ENCODE peak calls at places on chromosome X, in four cellular contexts. One of them, this sample, is unnamed. For H3K27me3, the result is how much of the 10 kb centered on the place peaks cover.

GRCh38 chrX:21412029-21412428 is 37.8 kb downstream of the CNKSR2 start:
- DNase-seq in BJ: no peak
- DNase-seq in neuronal stem cell: no peak
- DNase-seq in IMR-90: no peak
- DNase-seq in this sample: no peak

GRCh38 chrX:13078739-13079444 is 34.5 kb upstream of the FAM9C start:
- DNase-seq in BJ: peak
- DNase-seq in neuronal stem cell: no peak
- DNase-seq in IMR-90: peak
- DNase-seq in this sample: no peak

GRCh38 chrX:55714111-55714510 is 3.4 kb upstream of the RRAGB start:
- DNase-seq in BJ: no peak
- DNase-seq in neuronal stem cell: no peak
- DNase-seq in IMR-90: no peak
- DNase-seq in this sample: no peak

GRCh38 chrX:54182194-54182863 is 725 bp downstream of the FAM120C start:
- DNase-seq in BJ: no peak
- DNase-seq in neuronal stem cell: peak
- DNase-seq in IMR-90: no peak
- DNase-seq in this sample: peak

GRCh38 chrX:8738588-8739189 is 6.8 kb upstream of the ANOS1 start:
- DNase-seq in BJ: no peak
- DNase-seq in neuronal stem cell: no peak
- DNase-seq in IMR-90: peak
- DNase-seq in this sample: no peak

GRCh38 chrX:44829836-44830235 is 14.0 kb upstream of the DUSP21 start:
- DNase-seq in BJ: no peak
- DNase-seq in neuronal stem cell: no peak
- DNase-seq in IMR-90: no peak
- DNase-seq in this sample: no peak

GRCh38 chrX:66676413-66676812 is 37.5 kb upstream of the EDA2R start:
- DNase-seq in BJ: no peak
- DNase-seq in neuronal stem cell: no peak
- DNase-seq in IMR-90: peak
- DNase-seq in this sample: no peak

GRCh38 chrX:69314436-69315348 is 149.4 kb upstream of the PJA1 start:
- DNase-seq in BJ: no peak
- DNase-seq in neuronal stem cell: no peak
- DNase-seq in IMR-90: no peak
- DNase-seq in this sample: no peak

GRCh38 chrX:13893826-13894225 is 76.9 kb upstream of the GPM6B start:
- DNase-seq in BJ: no peak
- DNase-seq in neuronal stem cell: no peak
- DNase-seq in IMR-90: no peak
- DNase-seq in this sample: no peak

GRCh38 chrX:76148011-76148665 is 24.7 kb upstream of the PBDC1 start:
- DNase-seq in BJ: no peak
- DNase-seq in neuronal stem cell: no peak
- DNase-seq in IMR-90: peak
- DNase-seq in this sample: no peak

GRCh38 chrX:115719171-115719570 is 158.2 kb downstream of the PLS3 start:
- DNase-seq in BJ: no peak
- DNase-seq in neuronal stem cell: no peak
- DNase-seq in IMR-90: no peak
- DNase-seq in this sample: no peak

DNA sequence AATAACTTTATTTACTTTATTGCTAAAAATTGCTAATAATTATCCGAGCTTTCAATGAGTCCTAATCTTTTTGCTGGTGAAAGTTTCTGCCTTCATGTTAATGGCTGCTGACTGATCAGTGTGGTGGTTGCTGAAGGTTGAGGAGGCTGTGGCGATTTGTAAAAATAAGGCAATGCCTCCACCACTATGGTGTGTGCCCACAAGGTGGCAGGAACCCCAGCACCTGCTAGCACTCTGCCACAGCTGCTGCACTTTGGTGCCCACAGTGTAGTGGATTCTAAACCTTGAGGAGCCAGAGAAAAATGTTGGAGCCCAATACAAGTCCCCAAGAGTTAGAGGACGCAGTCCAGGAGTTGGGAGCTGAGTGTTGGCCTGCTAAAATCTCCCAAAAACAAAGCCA is 1237.1 kb downstream of the PCDH19 start:
- DNase-seq in BJ: no peak
- DNase-seq in neuronal stem cell: no peak
- DNase-seq in IMR-90: no peak
- DNase-seq in this sample: no peak
- H3K4me3 ChIP-seq in BJ: no peak
- H3K4me3 ChIP-seq in neuronal stem cell: no peak
- H3K4me3 ChIP-seq in IMR-90: no peak
- H3K4me3 ChIP-seq in this sample: no peak

DNA sequence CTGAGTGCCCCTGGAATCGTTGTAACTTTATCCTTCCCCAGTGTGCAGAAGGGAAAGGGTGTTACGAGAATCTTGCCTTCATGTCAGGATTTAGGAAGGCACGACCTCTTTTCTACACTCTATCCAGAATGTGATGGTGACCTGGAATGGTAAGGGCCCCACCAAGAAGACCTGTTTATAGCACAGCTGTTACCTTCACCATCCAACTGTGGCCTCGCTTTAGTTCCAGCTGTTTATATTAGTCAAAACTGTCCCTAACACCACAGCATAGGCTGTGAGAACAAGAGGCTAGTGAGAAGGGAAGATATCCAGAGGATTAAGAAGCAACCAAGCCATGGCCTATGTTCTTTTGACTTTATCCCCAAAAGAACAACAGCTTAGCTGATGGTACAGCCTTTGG is 28.0 kb downstream of the ARX start:
- DNase-seq in BJ: no peak
- DNase-seq in neuronal stem cell: no peak
- DNase-seq in IMR-90: no peak
- DNase-seq in this sample: no peak
- H3K27me3 ChIP-seq in BJ: under half
- H3K27me3 ChIP-seq in neuronal stem cell: under half
- H3K27me3 ChIP-seq in IMR-90: under half
- H3K27me3 ChIP-seq in this sample: under half

GRCh38 chrX:627510-627964 is 3.1 kb upstream of the SHOX start:
- DNase-seq in BJ: no peak
- DNase-seq in neuronal stem cell: no peak
- DNase-seq in IMR-90: no peak
- DNase-seq in this sample: no peak

GRCh38 chrX:629230-630006 is 1.2 kb upstream of the SHOX start:
- DNase-seq in BJ: no peak
- DNase-seq in neuronal stem cell: no peak
- DNase-seq in IMR-90: no peak
- DNase-seq in this sample: no peak

GRCh38 chrX:627995-628394 is 2.6 kb upstream of the SHOX start:
- DNase-seq in BJ: no peak
- DNase-seq in neuronal stem cell: no peak
- DNase-seq in IMR-90: no peak
- DNase-seq in this sample: no peak

GRCh38 chrX:625137-625691 is 5.4 kb upstream of the SHOX start:
- DNase-seq in BJ: peak
- DNase-seq in neuronal stem cell: no peak
- DNase-seq in IMR-90: no peak
- DNase-seq in this sample: no peak

GRCh38 chrX:626745-627509 is 3.7 kb upstream of the SHOX start:
- DNase-seq in BJ: no peak
- DNase-seq in neuronal stem cell: no peak
- DNase-seq in IMR-90: no peak
- DNase-seq in this sample: no peak
- H3K4me3 ChIP-seq in BJ: peak
- H3K4me3 ChIP-seq in neuronal stem cell: no peak
- H3K4me3 ChIP-seq in IMR-90: no peak
- H3K4me3 ChIP-seq in this sample: no peak

GRCh38 chrX:130014356-130014755 is 31.9 kb downstream of the BCORL1 start:
- DNase-seq in BJ: no peak
- DNase-seq in neuronal stem cell: no peak
- DNase-seq in IMR-90: no peak
- DNase-seq in this sample: no peak

GRCh38 chrX:130020661-130021324 is 38.4 kb downstream of the BCORL1 start:
- DNase-seq in BJ: no peak
- DNase-seq in neuronal stem cell: no peak
- DNase-seq in IMR-90: no peak
- DNase-seq in this sample: no peak

GRCh38 chrX:130014770-130015169 is 32.3 kb downstream of the BCORL1 start:
- DNase-seq in BJ: no peak
- DNase-seq in neuronal stem cell: no peak
- DNase-seq in IMR-90: no peak
- DNase-seq in this sample: no peak

GRCh38 chrX:130015181-130015580 is 32.7 kb downstream of the BCORL1 start:
- DNase-seq in BJ: no peak
- DNase-seq in neuronal stem cell: no peak
- DNase-seq in IMR-90: no peak
- DNase-seq in this sample: no peak

GRCh38 chrX:130018143-130018542 is 35.7 kb downstream of the BCORL1 start:
- DNase-seq in BJ: no peak
- DNase-seq in neuronal stem cell: no peak
- DNase-seq in IMR-90: no peak
- DNase-seq in this sample: no peak
- H3K27me3 ChIP-seq in BJ: under half
- H3K27me3 ChIP-seq in neuronal stem cell: under half
- H3K27me3 ChIP-seq in IMR-90: under half
- H3K27me3 ChIP-seq in this sample: under half

GRCh38 chrX:9765072-9765736 is 443 bp downstream of the GPR143 start:
- DNase-seq in BJ: no peak
- DNase-seq in neuronal stem cell: no peak
- DNase-seq in IMR-90: no peak
- DNase-seq in this sample: no peak
- H3K4me3 ChIP-seq in BJ: no peak
- H3K4me3 ChIP-seq in neuronal stem cell: peak
- H3K4me3 ChIP-seq in IMR-90: no peak
- H3K4me3 ChIP-seq in this sample: no peak

GRCh38 chrX:16651422-16651821 is 1.5 kb downstream of the S100G start:
- DNase-seq in BJ: no peak
- DNase-seq in neuronal stem cell: no peak
- DNase-seq in IMR-90: no peak
- DNase-seq in this sample: no peak
- H3K27me3 ChIP-seq in BJ: under half
- H3K27me3 ChIP-seq in neuronal stem cell: under half
- H3K27me3 ChIP-seq in IMR-90: under half
- H3K27me3 ChIP-seq in this sample: under half

GRCh38 chrX:134716620-134717012 is 58.3 kb upstream of the PLAC1 start:
- DNase-seq in BJ: no peak
- DNase-seq in neuronal stem cell: no peak
- DNase-seq in IMR-90: no peak
- DNase-seq in this sample: no peak

GRCh38 chrX:134714633-134715110 is 56.4 kb upstream of the PLAC1 start:
- DNase-seq in BJ: no peak
- DNase-seq in neuronal stem cell: no peak
- DNase-seq in IMR-90: no peak
- DNase-seq in this sample: no peak

GRCh38 chrX:134718329-134719317 is 60.4 kb upstream of the PLAC1 start:
- DNase-seq in BJ: peak
- DNase-seq in neuronal stem cell: no peak
- DNase-seq in IMR-90: peak
- DNase-seq in this sample: no peak

GRCh38 chrX:134715930-134716619 is 57.8 kb upstream of the PLAC1 start:
- DNase-seq in BJ: no peak
- DNase-seq in neuronal stem cell: no peak
- DNase-seq in IMR-90: no peak
- DNase-seq in this sample: no peak

GRCh38 chrX:134717698-134718328 is 59.5 kb upstream of the PLAC1 start:
- DNase-seq in BJ: no peak
- DNase-seq in neuronal stem cell: no peak
- DNase-seq in IMR-90: peak
- DNase-seq in this sample: no peak
- H3K4me3 ChIP-seq in BJ: no peak
- H3K4me3 ChIP-seq in neuronal stem cell: no peak
- H3K4me3 ChIP-seq in IMR-90: no peak
- H3K4me3 ChIP-seq in this sample: no peak